ENCODE peak calls at places on chromosomes 11 and 22, in eight cellular contexts. F is neuronal stem cell, N is T-helper 1 cell, Q is germinal center, P is fibroblast of pulmonary artery, X is A549, G is nucleus accumbens, B is GM23248. M is an unnamed sample.

GRCh38 chr11:808427-809286 is 1.1 kb upstream of the RPLP2 start:
- DNase-seq in F (no peak), N (no peak), Q (no peak), P (no peak), X (peak; percentile 83), G (no peak), B (peak; percentile 61), M (no peak)

GRCh38 chr11:66881436-66881835 is 24.6 kb downstream of the LRFN4 start:
- DNase-seq in F (no peak), N (no peak), Q (no peak), P (no peak), X (no peak), G (no peak), B (no peak), M (no peak)

GRCh38 chr22:20566420-20567260 is 59.2 kb downstream of the MED15 start:
- DNase-seq in F (no peak), N (peak; percentile 33), Q (no peak), P (peak; percentile 64), X (no peak), G (no peak), B (peak; percentile 93), M (no peak)

GRCh38 chr11:21635359-21635758 is 557.5 kb upstream of the ANO5 start:
- DNase-seq in F (no peak), N (no peak), Q (no peak), P (no peak), X (no peak), G (no peak), B (no peak), M (no peak)

GRCh38 chr11:15585587-15586331 is 471.0 kb downstream of the INSC start:
- DNase-seq in F (no peak), N (no peak), Q (no peak), P (no peak), X (no peak), G (no peak), B (no peak), M (no peak)

GRCh38 chr11:85827768-85828639 is 17.1 kb upstream of the SYTL2 start:
- DNase-seq in F (no peak), N (no peak), Q (no peak), P (peak; percentile 75), X (peak; percentile 69), G (no peak), B (peak; percentile 89), M (no peak)

GRCh38 chr11:21514298-21514697 is 678.6 kb upstream of the ANO5 start:
- DNase-seq in F (no peak), N (no peak), Q (no peak), P (no peak), X (no peak), G (no peak), B (peak; percentile 17), M (peak; percentile 36)

GRCh38 chr11:105986554-105986953 is 35.5 kb downstream of the MSANTD4 start:
- DNase-seq in F (no peak), N (no peak), Q (no peak), P (no peak), X (no peak), G (no peak), B (no peak), M (no peak)

GRCh38 chr11:17579451-17579850 is 32.4 kb downstream of the OTOG start:
- DNase-seq in F (no peak), N (no peak), Q (no peak), P (no peak), X (no peak), G (no peak), B (no peak), M (no peak)

GRCh38 chr11:43269229-43269928 is 42.4 kb upstream of the API5 start:
- DNase-seq in F (no peak), N (no peak), Q (no peak), P (no peak), X (no peak), G (no peak), B (no peak), M (peak; percentile 27)

GRCh38 chr22:42643632-42644421 is 3.4 kb upstream of the ATP5MGL start:
- DNase-seq in F (no peak), N (no peak), Q (no peak), P (no peak), X (no peak), G (no peak), B (no peak), M (no peak)

M was measured in GM23338.